ENCODE peak calls at places on chromosomes 3 and 15, in seven cellular contexts. U is lung; K is anterior cingulate cortex; Z is amniotic stem cell; S is NCI-H2081; H is T-helper 17 cell; Q is activated naive CD8-positive, alpha-beta T cell treated with anti-CD3 and anti-CD28 coated beads, Interleukin-2, amount 50 U/mL, for 24 hours. B is an unnamed sample.

GRCh38 chr3:23739536-23739935 is 66.2 kb upstream of the UBE2E1 start:
- DNase-seq in U (no peak), K (no peak), Z (no peak), S (no peak), H (no peak), Q (no peak), B (peak; percentile 42)

GRCh38 chr3:632571-633170 is 436.1 kb downstream of the CHL1 start:
- DNase-seq in U (peak; percentile 31), K (peak; percentile 11), Z (no peak), S (peak; percentile 67), H (no peak), Q (peak; percentile 42), B (peak; percentile 58)

GRCh38 chr15:63476229-63476632 is 28.2 kb upstream of the USP3 start:
- DNase-seq in U (no peak), K (no peak), Z (peak; percentile 87), S (no peak), H (no peak), Q (no peak), B (no peak)

GRCh38 chr15:70974004-70974832 is 81.6 kb downstream of the LRRC49 start:
- DNase-seq in U (no peak), K (no peak), Z (peak; percentile 37), S (peak; percentile 11), H (no peak), Q (no peak), B (no peak)

GRCh38 chr3:4835616-4836043 is 143.6 kb upstream of the BHLHE40 start:
- DNase-seq in U (no peak), K (no peak), Z (no peak), S (peak; percentile 43), H (no peak), Q (no peak), B (no peak)

GRCh38 chr15:78570710-78571109 is 5.4 kb downstream of the CHRNA5 start:
- DNase-seq in U (no peak), K (no peak), Z (no peak), S (no peak), H (no peak), Q (no peak), B (no peak)

GRCh38 chr3:129486057-129487035 is 42.1 kb upstream of the RHO start:
- DNase-seq in U (no peak), K (no peak), Z (no peak), S (no peak), H (no peak), Q (no peak), B (no peak)

GRCh38 chr3:58398669-58399333 is 34.8 kb downstream of the PDHB start:
- DNase-seq in U (no peak), K (no peak), Z (no peak), S (no peak), H (no peak), Q (no peak), B (no peak)

GRCh38 chr3:148372476-148372875 is 325.2 kb upstream of the AGTR1 start:
- DNase-seq in U (no peak), K (no peak), Z (no peak), S (no peak), H (no peak), Q (no peak), B (no peak)

GRCh38 chr3:5731100-5731499 is 543.6 kb downstream of the EDEM1 start:
- DNase-seq in U (no peak), K (no peak), Z (no peak), S (no peak), H (no peak), Q (no peak), B (no peak)

GRCh38 chr3:23691343-23691895 is 114.3 kb upstream of the UBE2E1 start:
- DNase-seq in U (no peak), K (no peak), Z (no peak), S (no peak), H (no peak), Q (no peak), B (no peak)

GRCh38 chr15:48285329-48286214 is 45.7 kb upstream of the DUT start:
- DNase-seq in U (peak; percentile 59), K (no peak), Z (peak; percentile 55), S (peak; percentile 88), H (no peak), Q (peak; percentile 27), B (peak; percentile 29)

GRCh38 chr3:78634316-78634715 is 1133.5 kb downstream of the ROBO1 start:
- DNase-seq in U (no peak), K (no peak), Z (no peak), S (no peak), H (no peak), Q (no peak), B (no peak)

GRCh38 chr3:129313415-129313982 is 34.8 kb downstream of the HMCES start:
- DNase-seq in U (no peak), K (no peak), Z (no peak), S (peak; percentile 37), H (no peak), Q (no peak), B (no peak)

GRCh38 chr3:157388976-157389375 is 47.7 kb upstream of the PTX3 start:
- DNase-seq in U (no peak), K (no peak), Z (no peak), S (no peak), H (no peak), Q (no peak), B (no peak)

GRCh38 chr3:101781166-101781565 is 2.2 kb downstream of the NXPE3 start:
- DNase-seq in U (no peak), K (no peak), Z (no peak), S (no peak), H (no peak), Q (no peak), B (no peak)

B was measured in thyroid gland.